ENCODE peak calls at places on chromosomes 13 and 19, in eight cellular contexts. V is breast epithelium, Q is HCT116, E is transverse colon, Y is spleen, C is stomach, M is GM12892, H is upper lobe of left lung. F is an unnamed sample.
A peak's percentile ranks its signal among the peaks of the same experiment; 100 is the strongest.

GRCh38 chr19:43776285-43776684 is 4.5 kb downstream of the KCNN4 start:
- DNase-seq in V (no peak), Q (no peak), E (no peak), Y (no peak), C (no peak), M (no peak), H (no peak), F (no peak)

GRCh38 chr13:23876265-23876664 is 12.9 kb downstream of the MIPEP start:
- DNase-seq in V (no peak), Q (no peak), E (peak; percentile 24), Y (no peak), C (no peak), M (no peak), H (no peak), F (no peak)

GRCh38 chr19:38713227-38713649 is 31.0 kb downstream of the CAPN12 start:
- DNase-seq in V (no peak), Q (no peak), E (peak; percentile 41), Y (no peak), C (peak; percentile 87), M (no peak), H (no peak), F (no peak)

GRCh38 chr19:46456930-46457329 is 14.4 kb downstream of the PNMA8A start:
- DNase-seq in V (no peak), Q (no peak), E (no peak), Y (no peak), C (no peak), M (no peak), H (no peak), F (no peak)

GRCh38 chr13:109874921-109875454 is 88.6 kb upstream of the IRS2 start:
- DNase-seq in V (no peak), Q (no peak), E (no peak), Y (no peak), C (no peak), M (no peak), H (no peak), F (no peak)

GRCh38 chr13:106078191-106078590 is 457.3 kb downstream of the EFNB2 start:
- DNase-seq in V (no peak), Q (no peak), E (no peak), Y (no peak), C (no peak), M (no peak), H (no peak), F (no peak)

GRCh38 chr19:18321729-18322091 is 1.2 kb downstream of the LSM4 start:
- DNase-seq in V (no peak), Q (no peak), E (no peak), Y (no peak), C (no peak), M (no peak), H (no peak), F (no peak)

GRCh38 chr19:47767349-47767748 is 11.2 kb upstream of the SELENOW start:
- DNase-seq in V (no peak), Q (no peak), E (no peak), Y (no peak), C (no peak), M (no peak), H (no peak), F (no peak)

GRCh38 chr13:36950330-36950729 is 30.3 kb upstream of the SMAD9 start:
- DNase-seq in V (no peak), Q (no peak), E (no peak), Y (no peak), C (no peak), M (no peak), H (no peak), F (no peak)

GRCh38 chr13:88144580-88144979 is 473.4 kb downstream of the SLITRK5 start:
- DNase-seq in V (no peak), Q (no peak), E (no peak), Y (no peak), C (no peak), M (no peak), H (no peak), F (no peak)

GRCh38 chr13:76455960-76456359 is 430.2 kb downstream of the KCTD12 start:
- DNase-seq in V (no peak), Q (no peak), E (no peak), Y (no peak), C (no peak), M (no peak), H (no peak), F (no peak)

GRCh38 chr19:55697698-55698097 is 22.7 kb downstream of the EPN1 start:
- DNase-seq in V (no peak), Q (no peak), E (no peak), Y (peak; percentile 34), C (no peak), M (no peak), H (no peak), F (no peak)

GRCh38 chr19:39870171-39870971 is 24.2 kb upstream of the FBL start:
- DNase-seq in V (no peak), Q (no peak), E (no peak), Y (no peak), C (no peak), M (no peak), H (no peak), F (no peak)

GRCh38 chr19:12886943-12887747 is at the start of gene KLF1:
- DNase-seq in V (no peak), Q (no peak), E (no peak), Y (no peak), C (no peak), M (no peak), H (no peak), F (no peak)

GRCh38 chr19:57572415-57572947 is 6.2 kb downstream of the ZNF416 start:
- DNase-seq in V (no peak), Q (no peak), E (no peak), Y (no peak), C (no peak), M (no peak), H (no peak), F (no peak)

GRCh38 chr19:2984196-2984490 is 6.8 kb downstream of the TLE6 start:
- DNase-seq in V (no peak), Q (no peak), E (no peak), Y (no peak), C (no peak), M (no peak), H (no peak), F (no peak)

GRCh38 chr13:113098163-113098732 is 7.3 kb upstream of the F7 start:
- DNase-seq in V (no peak), Q (no peak), E (no peak), Y (no peak), C (no peak), M (no peak), H (no peak), F (no peak)

GRCh38 chr19:48588670-48589399 is 17.7 kb upstream of the SPACA4 start:
- DNase-seq in V (peak; percentile 76), Q (peak; percentile 88), E (peak; percentile 95), Y (peak; percentile 98), C (peak; percentile 96), M (peak; percentile 93), H (peak; percentile 93), F (peak; percentile 90)

GRCh38 chr13:99873832-99874430 is 97.6 kb downstream of the ZIC5 start:
- DNase-seq in V (no peak), Q (no peak), E (no peak), Y (no peak), C (no peak), M (no peak), H (no peak), F (no peak)

GRCh38 chr19:42284066-42284501 is 15.0 kb downstream of the CIC start:
- DNase-seq in V (peak; percentile 65), Q (no peak), E (peak; percentile 89), Y (peak; percentile 97), C (peak; percentile 87), M (peak; percentile 85), H (peak; percentile 82), F (peak; percentile 82)
- TF ChIP-seq POLR2A in V (no peak), Q (peak; percentile 7), E (no peak), Y (no peak), C (no peak), M (peak; percentile 43), H (peak; percentile 65), F (peak; percentile 8)

DNA sequence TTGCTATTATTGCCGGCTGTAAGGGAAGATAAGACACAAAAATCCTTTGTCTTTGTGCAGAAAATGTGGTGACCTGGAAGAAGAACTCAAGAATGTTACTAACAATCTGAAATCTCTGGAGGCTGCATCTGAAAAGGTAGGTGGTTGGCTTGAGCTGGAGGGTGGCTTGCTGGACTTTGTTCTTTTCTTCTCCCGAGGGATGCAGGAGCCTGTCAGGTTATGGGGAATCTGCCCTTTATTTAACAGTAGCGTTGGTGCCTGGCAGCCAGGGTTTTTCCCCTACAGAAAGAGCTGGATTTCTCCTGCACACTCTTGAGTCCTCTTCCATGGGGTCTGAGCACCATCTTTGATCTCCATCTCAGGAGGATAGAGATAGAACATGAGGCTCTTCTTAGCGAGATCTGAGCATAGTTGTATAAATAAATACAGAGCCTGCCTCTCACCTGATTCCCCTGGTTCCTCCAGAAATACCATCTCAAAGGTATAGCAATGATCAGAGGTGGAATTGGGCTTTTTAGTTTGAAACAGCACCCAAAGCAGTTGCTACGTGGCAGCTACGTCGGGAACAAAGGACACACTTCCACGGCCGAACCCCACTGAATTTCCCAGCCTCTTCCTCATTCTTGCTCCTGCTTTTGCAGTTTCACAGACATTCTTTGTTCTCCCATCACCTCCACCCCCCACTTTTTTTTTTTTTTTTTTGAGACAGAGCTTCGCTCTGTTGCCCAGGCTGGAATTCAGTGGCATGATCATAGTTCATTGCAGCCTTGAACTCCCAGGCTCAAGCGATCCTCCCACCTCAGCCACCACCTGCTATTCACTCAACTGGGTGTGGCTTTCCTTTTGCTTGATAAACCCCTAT is 12.9 kb downstream of the TPM4 start:
- DNase-seq in V (no peak), Q (no peak), E (no peak), Y (no peak), C (no peak), M (no peak), H (no peak), F (no peak)
- TF ChIP-seq POLR2AphosphoS5 in V (no peak), Q (no peak), E (peak; percentile 0), Y (no peak), C (no peak), M (no peak), H (no peak), F (peak; percentile 25)

GRCh38 chr19:11767633-11768133 is 883 bp downstream of the ZNF441 start:
- DNase-seq in V (peak; percentile 31), Q (no peak), E (peak; percentile 69), Y (peak; percentile 85), C (peak; percentile 49), M (peak; percentile 25), H (peak; percentile 55), F (peak; percentile 13)
- TF ChIP-seq POLR2A in V (no peak), Q (no peak), E (no peak), Y (no peak), C (no peak), M (no peak), H (no peak), F (no peak)

GRCh38 chr19:45179848-45180370 is 1.3 kb downstream of the BLOC1S3 start:
- DNase-seq in V (no peak), Q (no peak), E (no peak), Y (no peak), C (no peak), M (no peak), H (no peak), F (no peak)

GRCh38 chr19:45179063-45179847 is 671 bp downstream of the BLOC1S3 start:
- DNase-seq in V (no peak), Q (no peak), E (peak; percentile 42), Y (peak; percentile 91), C (peak; percentile 55), M (no peak), H (no peak), F (no peak)

GRCh38 chr19:45175663-45176345 is 2.2 kb downstream of the TRAPPC6A start:
- DNase-seq in V (no peak), Q (no peak), E (no peak), Y (no peak), C (no peak), M (no peak), H (no peak), F (no peak)

GRCh38 chr19:45177817-45178261 is at the start of gene TRAPPC6A:
- DNase-seq in V (no peak), Q (no peak), E (no peak), Y (no peak), C (peak; percentile 39), M (no peak), H (peak; percentile 51), F (no peak)

GRCh38 chr19:45178262-45179062 is at the start of gene BLOC1S3:
- DNase-seq in V (peak; percentile 100), Q (peak; percentile 100), E (peak; percentile 100), Y (peak; percentile 100), C (peak; percentile 100), M (peak; percentile 96), H (peak; percentile 100), F (peak; percentile 98)
- TF ChIP-seq POLR2AphosphoS5 in V (peak; percentile 34), Q (peak; percentile 61), E (peak; percentile 94), Y (peak; percentile 95), C (peak; percentile 94), M (peak; percentile 84), H (peak; percentile 93), F (peak; percentile 80)